ENCODE peak calls at places on chromosomes 16 and 17, in ten cellular contexts. B, O, F, J, E, D, M, U, C and H are unnamed samples.

GRCh38 chr17:63140255-63140654 is 174.2 kb downstream of the TANC2 start:
- DNase-seq in B (peak), O (no peak), F (no peak), J (no peak), E (no peak), D (no peak), M (no peak), U (no peak), C (peak), H (peak)

GRCh38 chr16:20865420-20866126 is 34.6 kb downstream of the DCUN1D3 start:
- DNase-seq in B (no peak), O (peak), F (no peak), J (no peak), E (no peak), D (no peak), M (peak), U (no peak), C (no peak), H (peak)

GRCh38 chr17:55433029-55433628 is 11.5 kb upstream of the MMD start:
- DNase-seq in B (no peak), O (no peak), F (no peak), J (no peak), E (no peak), D (no peak), M (peak), U (no peak), C (no peak), H (peak)

GRCh38 chr17:62648954-62649294 is 21.5 kb downstream of the MRC2 start:
- DNase-seq in B (no peak), O (no peak), F (no peak), J (no peak), E (no peak), D (no peak), M (no peak), U (no peak), C (no peak), H (no peak)

GRCh38 chr17:39740357-39741111 is 2.8 kb downstream of the GRB7 start:
- DNase-seq in B (no peak), O (peak), F (no peak), J (no peak), E (no peak), D (no peak), M (peak), U (no peak), C (no peak), H (peak)

GRCh38 chr17:44599298-44600175 is 42.3 kb downstream of the FZD2 start:
- DNase-seq in B (no peak), O (peak), F (no peak), J (no peak), E (no peak), D (peak), M (no peak), U (no peak), C (peak), H (peak)

GRCh38 chr16:396605-397004 is 394 bp upstream of the NME4 start:
- DNase-seq in B (no peak), O (peak), F (no peak), J (peak), E (no peak), D (no peak), M (no peak), U (no peak), C (no peak), H (peak)

GRCh38 chr17:50850640-50851039 is 15.3 kb downstream of the WFIKKN2 start:
- DNase-seq in B (no peak), O (no peak), F (no peak), J (no peak), E (no peak), D (no peak), M (peak), U (no peak), C (no peak), H (no peak)

GRCh38 chr16:11212819-11213196 is 43.2 kb downstream of the SOCS1 start:
- DNase-seq in B (no peak), O (no peak), F (no peak), J (no peak), E (no peak), D (no peak), M (no peak), U (no peak), C (no peak), H (no peak)

GRCh38 chr17:29004081-29004692 is 1.6 kb downstream of the SEZ6 start:
- DNase-seq in B (no peak), O (peak), F (no peak), J (no peak), E (no peak), D (no peak), M (peak), U (no peak), C (no peak), H (peak)

GRCh38 chr17:16969931-16970906 is 1.7 kb downstream of the TNFRSF13B start:
- DNase-seq in B (no peak), O (no peak), F (no peak), J (no peak), E (no peak), D (no peak), M (no peak), U (no peak), C (no peak), H (no peak)

GRCh38 chr17:28008526-28008925 is 34.0 kb upstream of the NLK start:
- DNase-seq in B (no peak), O (peak), F (no peak), J (no peak), E (no peak), D (peak), M (peak), U (no peak), C (peak), H (peak)

GRCh38 chr16:85995591-85996461 is 96.9 kb downstream of the IRF8 start:
- DNase-seq in B (no peak), O (no peak), F (no peak), J (no peak), E (no peak), D (no peak), M (no peak), U (no peak), C (no peak), H (no peak)

GRCh38 chr17:77501101-77501566 is 360.4 kb downstream of the SEC14L1 start:
- DNase-seq in B (no peak), O (no peak), F (no peak), J (no peak), E (no peak), D (no peak), M (no peak), U (no peak), C (no peak), H (peak)

GRCh38 chr16:50602531-50603205 is 54.5 kb downstream of the NKD1 start:
- DNase-seq in B (no peak), O (no peak), F (peak), J (no peak), E (peak), D (no peak), M (peak), U (no peak), C (no peak), H (no peak)

GRCh38 chr17:49596613-49597244 is 21.1 kb downstream of the NXPH3 start:
- DNase-seq in B (no peak), O (no peak), F (no peak), J (no peak), E (no peak), D (no peak), M (no peak), U (no peak), C (no peak), H (no peak)